ENCODE peak calls at places on chromosomes 4 and X, in six cellular contexts. V is Right ventricle myocardium superior, W is AG09319, P is WTC11, I is WERI-Rb-1, M is K562. R is an unnamed sample.

GRCh38 chr4:158783775-158784174 is 14.9 kb downstream of the FNIP2 start:
- DNase-seq in V (no peak), W (no peak), P (no peak), I (no peak), M (no peak), R (no peak)

GRCh38 chr4:188971125-188971524 is 831.9 kb downstream of the TRIML1 start:
- DNase-seq in V (no peak), W (no peak), P (no peak), I (no peak), M (no peak), R (no peak)

GRCh38 chrX:413322-414201 is 26.9 kb upstream of the PPP2R3B start:
- DNase-seq in V (peak), W (no peak), P (peak), I (no peak), M (no peak), R (no peak)

GRCh38 chr4:173448103-173448502 is 49.2 kb upstream of the SCRG1 start:
- DNase-seq in V (peak), W (peak), P (no peak), I (peak), M (no peak), R (peak)

GRCh38 chrX:153621949-153622598 is 23.1 kb upstream of the CCNQ start:
- DNase-seq in V (no peak), W (no peak), P (no peak), I (no peak), M (no peak), R (no peak)

GRCh38 chr4:118729287-118730286 is 44.4 kb downstream of the METTL14 start:
- DNase-seq in V (no peak), W (peak), P (no peak), I (no peak), M (no peak), R (no peak)

GRCh38 chrX:115260330-115260729 is 26.4 kb upstream of the LRCH2 start:
- DNase-seq in V (no peak), W (no peak), P (no peak), I (no peak), M (no peak), R (no peak)

GRCh38 chr4:151031831-151032605 is 16.9 kb upstream of the LRBA start:
- DNase-seq in V (no peak), W (no peak), P (no peak), I (no peak), M (peak), R (no peak)

GRCh38 chr4:7296661-7297335 is 104.5 kb downstream of the SORCS2 start:
- DNase-seq in V (peak), W (no peak), P (no peak), I (no peak), M (no peak), R (no peak)

GRCh38 chrX:30665471-30665870 is 12.2 kb downstream of the GK start:
- DNase-seq in V (no peak), W (no peak), P (no peak), I (no peak), M (no peak), R (no peak)

GRCh38 chr4:15779336-15779735 is 1.2 kb downstream of the CD38 start:
- DNase-seq in V (peak), W (no peak), P (peak), I (no peak), M (no peak), R (peak)

GRCh38 chr4:182745268-182745667 is 171.9 kb downstream of the DCTD start:
- DNase-seq in V (no peak), W (no peak), P (no peak), I (no peak), M (no peak), R (no peak)

GRCh38 chr4:1821679-1822567 is 28.8 kb downstream of the FGFR3 start:
- DNase-seq in V (no peak), W (no peak), P (no peak), I (no peak), M (no peak), R (no peak)

GRCh38 chr4:1192091-1192492 is 19.7 kb upstream of the SPON2 start:
- DNase-seq in V (peak), W (peak), P (no peak), I (peak), M (no peak), R (peak)

GRCh38 chrX:138946941-138947340 is 235.4 kb upstream of the FGF13 start:
- DNase-seq in V (no peak), W (no peak), P (no peak), I (no peak), M (no peak), R (no peak)

GRCh38 chr4:37455301-37456062 is 210.9 kb downstream of the NWD2 start:
- DNase-seq in V (no peak), W (no peak), P (no peak), I (no peak), M (no peak), R (no peak)

GRCh38 chr4:123232439-123232838 is 164.2 kb upstream of the SPRY1 start:
- DNase-seq in V (no peak), W (no peak), P (no peak), I (no peak), M (no peak), R (no peak)

GRCh38 chr4:150257338-150257737 is 179.1 kb downstream of the DCLK2 start:
- DNase-seq in V (no peak), W (no peak), P (no peak), I (no peak), M (no peak), R (no peak)

GRCh38 chr4:145186719-145187118 is 6.3 kb upstream of the OTUD4 start:
- DNase-seq in V (no peak), W (no peak), P (no peak), I (no peak), M (no peak), R (no peak)

GRCh38 chr4:176921256-176921655 is 128.5 kb upstream of the VEGFC start:
- DNase-seq in V (no peak), W (no peak), P (no peak), I (no peak), M (no peak), R (no peak)

GRCh38 chr4:21046121-21046520 is 345.9 kb downstream of the PACRGL start:
- DNase-seq in V (no peak), W (no peak), P (no peak), I (no peak), M (no peak), R (no peak)

GRCh38 chr4:173436149-173436579 is 37.2 kb upstream of the SCRG1 start:
- DNase-seq in V (no peak), W (peak), P (no peak), I (no peak), M (no peak), R (no peak)

GRCh38 chrX:124736553-124737240 is 390.3 kb downstream of the SH2D1A start:
- DNase-seq in V (no peak), W (no peak), P (peak), I (no peak), M (no peak), R (no peak)

GRCh38 chr4:151667025-151667424 is 93.8 kb downstream of the GATB start:
- DNase-seq in V (no peak), W (no peak), P (no peak), I (no peak), M (no peak), R (no peak)

GRCh38 chr4:54146139-54146538 is 46.2 kb downstream of the GSX2 start:
- DNase-seq in V (no peak), W (no peak), P (no peak), I (no peak), M (no peak), R (no peak)

GRCh38 chr4:108109111-108109510 is 59.6 kb downstream of the LEF1 start:
- DNase-seq in V (no peak), W (no peak), P (no peak), I (no peak), M (no peak), R (no peak)

GRCh38 chrX:73683236-73683859 is 120.4 kb downstream of the CHIC1 start:
- DNase-seq in V (no peak), W (peak), P (no peak), I (no peak), M (no peak), R (no peak)

GRCh38 chr4:163540977-163541376 is 46.5 kb downstream of the TMA16 start:
- DNase-seq in V (no peak), W (peak), P (no peak), I (no peak), M (no peak), R (no peak)

GRCh38 chr4:171390626-171391025 is 422.6 kb upstream of the GALNTL6 start:
- DNase-seq in V (no peak), W (no peak), P (no peak), I (no peak), M (no peak), R (no peak)

GRCh38 chr4:97496298-97496873 is 646.9 kb downstream of the STPG2 start:
- DNase-seq in V (no peak), W (no peak), P (no peak), I (no peak), M (no peak), R (no peak)

GRCh38 chrX:48705876-48706275 is 9.3 kb downstream of the SUV39H1 start:
- DNase-seq in V (no peak), W (no peak), P (no peak), I (no peak), M (no peak), R (no peak)

GRCh38 chr4:8642651-8643321 is 50.2 kb downstream of the CPZ start:
- DNase-seq in V (no peak), W (no peak), P (no peak), I (peak), M (no peak), R (no peak)

GRCh38 chrX:74023203-74023602 is 280.8 kb upstream of the ZCCHC13 start:
- DNase-seq in V (no peak), W (no peak), P (no peak), I (no peak), M (no peak), R (no peak)

GRCh38 chr4:76589402-76589801 is 154.4 kb downstream of the SHROOM3 start:
- DNase-seq in V (no peak), W (peak), P (no peak), I (no peak), M (no peak), R (no peak)

GRCh38 chr4:134078230-134078914 is 123.2 kb downstream of the PABPC4L start:
- DNase-seq in V (no peak), W (no peak), P (no peak), I (no peak), M (no peak), R (no peak)

GRCh38 chr4:74444891-74445642 is at the start of gene AREG:
- DNase-seq in V (peak), W (no peak), P (peak), I (peak), M (peak), R (peak)

GRCh38 chrX:48904626-48905025 is 6.8 kb downstream of the SLC35A2 start:
- DNase-seq in V (no peak), W (no peak), P (no peak), I (no peak), M (no peak), R (no peak)

GRCh38 chr4:54233697-54234496 is 4.8 kb downstream of the PDGFRA start:
- DNase-seq in V (peak), W (no peak), P (peak), I (peak), M (peak), R (peak)

GRCh38 chr4:87419578-87420249 is 2.7 kb upstream of the NUDT9 start:
- DNase-seq in V (no peak), W (no peak), P (no peak), I (no peak), M (no peak), R (no peak)

R was measured in testis.